ENCODE peak calls at places on chromosomes 13 and 19, in eight cellular contexts. L is OCI-LY7, J is foreskin fibroblast, I is heart right ventricle, O is BJ, Q is A673, X is fibroblast of the aortic adventitia, A is AG10803. T is an unnamed sample.

GRCh38 chr13:102869948-102870676 is 24.3 kb downstream of the ERCC5 start:
- DNase-seq in J (no peak), X (no peak), L (no peak), I (no peak), Q (no peak), O (no peak), A (no peak), T (no peak)

GRCh38 chr13:108408670-108409069 is 139.2 kb downstream of the TNFSF13B start:
- DNase-seq in I (no peak), X (no peak), A (no peak), O (no peak), Q (no peak), J (no peak), L (no peak), T (no peak)

GRCh38 chr19:5691930-5692784 is 2.1 kb downstream of the RPL36 start:
- DNase-seq in O (no peak), J (no peak), X (peak), I (no peak), L (peak), A (no peak), Q (no peak), T (peak)

GRCh38 chr13:109647046-109647445 is 139.3 kb downstream of the IRS2 start:
- DNase-seq in O (no peak), Q (peak), A (peak), X (peak), L (no peak), I (no peak), J (no peak), T (peak)

GRCh38 chr13:20475927-20476691 is 49.5 kb downstream of the CRYL1 start:
- DNase-seq in A (no peak), Q (no peak), L (no peak), J (no peak), I (no peak), O (no peak), X (no peak), T (no peak)

GRCh38 chr13:66009241-66009640 is 1220.9 kb downstream of the PCDH9 start:
- DNase-seq in O (no peak), Q (no peak), I (no peak), L (no peak), J (no peak), A (no peak), X (no peak), T (no peak)

GRCh38 chr19:1865172-1866010 is 2.0 kb upstream of the KLF16 start:
- DNase-seq in X (no peak), J (no peak), A (no peak), O (no peak), I (no peak), Q (no peak), L (no peak), T (no peak)

GRCh38 chr13:110408286-110408685 is 101.2 kb downstream of the COL4A2 start:
- DNase-seq in A (no peak), Q (no peak), O (no peak), L (no peak), I (no peak), X (no peak), J (no peak), T (peak)

GRCh38 chr19:32642771-32643170 is 32.2 kb downstream of the ANKRD27 start:
- DNase-seq in X (no peak), Q (no peak), O (no peak), J (no peak), I (no peak), A (no peak), L (no peak), T (no peak)

GRCh38 chr13:50126378-50127016 is 111.3 kb downstream of the KCNRG start:
- DNase-seq in L (peak), J (peak), I (no peak), A (peak), X (peak), O (no peak), Q (peak), T (peak)

GRCh38 chr13:63304497-63304896 is 1888.8 kb upstream of the PCDH20 start:
- DNase-seq in Q (no peak), A (no peak), L (no peak), J (no peak), O (no peak), X (no peak), I (no peak), T (no peak)

GRCh38 chr13:94020833-94021232 is 458.6 kb downstream of the DCT start:
- DNase-seq in O (no peak), J (peak), X (peak), A (no peak), L (no peak), I (no peak), Q (peak), T (peak)

GRCh38 chr19:16660763-16661479 is at the start of gene TMEM38A:
- DNase-seq in X (no peak), O (no peak), Q (peak), L (peak), I (peak), A (no peak), J (no peak), T (peak)

GRCh38 chr19:47363758-47364529 is 14.8 kb downstream of the DHX34 start:
- DNase-seq in Q (no peak), O (no peak), L (no peak), I (no peak), X (no peak), J (peak), A (peak), T (peak)

GRCh38 chr13:72314210-72314609 is 413.2 kb downstream of the MZT1 start:
- DNase-seq in X (no peak), O (no peak), L (no peak), Q (peak), J (no peak), A (no peak), I (no peak), T (no peak)

GRCh38 chr13:101092985-101093384 is 323.3 kb downstream of the NALCN start:
- DNase-seq in A (no peak), X (no peak), Q (peak), O (no peak), J (no peak), L (no peak), I (no peak), T (peak)

GRCh38 chr19:46133101-46133627 is 8.7 kb upstream of the IGFL3 start:
- DNase-seq in J (peak), O (peak), Q (peak), X (peak), A (peak), I (peak), L (no peak), T (peak)

GRCh38 chr19:48969276-48970138 is 4.4 kb downstream of the FTL start:
- DNase-seq in A (no peak), J (no peak), O (no peak), X (peak), Q (peak), I (no peak), L (peak), T (peak)

GRCh38 chr13:91767681-91768080 is 369.3 kb downstream of the GPC5 start:
- DNase-seq in A (no peak), Q (no peak), O (no peak), I (no peak), X (no peak), L (no peak), J (no peak), T (peak)

GRCh38 chr19:7522923-7523667 is 671 bp downstream of the MCOLN1 start:
- DNase-seq in L (no peak), O (no peak), Q (no peak), J (no peak), A (peak), I (no peak), X (peak), T (peak)

GRCh38 chr19:46350758-46351159 is 3.9 kb downstream of the PPP5C start:
- DNase-seq in J (no peak), I (no peak), X (no peak), A (no peak), Q (no peak), O (no peak), L (peak), T (no peak)

GRCh38 chr19:18437481-18438330 is at the start of gene ISYNA1:
- DNase-seq in Q (peak), O (no peak), I (peak), L (no peak), A (no peak), X (no peak), J (no peak), T (peak)

GRCh38 chr13:77952276-77952675 is 33.6 kb upstream of the EDNRB start:
- DNase-seq in X (no peak), L (no peak), Q (no peak), O (no peak), A (no peak), I (no peak), J (no peak), T (no peak)

GRCh38 chr19:45251452-45252354 is 632 bp downstream of the MARK4 start:
- DNase-seq in A (peak), X (peak), O (no peak), J (no peak), Q (no peak), I (no peak), L (peak), T (peak)

GRCh38 chr13:108082481-108082880 is 132.9 kb downstream of the LIG4 start:
- DNase-seq in I (no peak), Q (no peak), X (no peak), J (no peak), A (no peak), L (no peak), O (no peak), T (no peak)

GRCh38 chr19:13850910-13851753 is 25.8 kb upstream of the NANOS3 start:
- DNase-seq in I (peak), X (peak), Q (peak), L (no peak), A (peak), O (peak), J (peak), T (peak)

GRCh38 chr13:65966991-65967451 is 1263.1 kb downstream of the PCDH9 start:
- DNase-seq in X (peak), I (no peak), J (no peak), L (peak), Q (peak), O (no peak), A (peak), T (peak)

GRCh38 chr13:26422036-26422435 is 135.4 kb upstream of the WASF3 start:
- DNase-seq in Q (no peak), X (no peak), I (no peak), A (no peak), J (no peak), O (no peak), L (no peak), T (no peak)

GRCh38 chr13:41917641-41918040 is 43.3 kb downstream of the VWA8 start:
- DNase-seq in L (peak), I (no peak), Q (no peak), A (peak), X (peak), O (peak), J (peak), T (peak)

DNA sequence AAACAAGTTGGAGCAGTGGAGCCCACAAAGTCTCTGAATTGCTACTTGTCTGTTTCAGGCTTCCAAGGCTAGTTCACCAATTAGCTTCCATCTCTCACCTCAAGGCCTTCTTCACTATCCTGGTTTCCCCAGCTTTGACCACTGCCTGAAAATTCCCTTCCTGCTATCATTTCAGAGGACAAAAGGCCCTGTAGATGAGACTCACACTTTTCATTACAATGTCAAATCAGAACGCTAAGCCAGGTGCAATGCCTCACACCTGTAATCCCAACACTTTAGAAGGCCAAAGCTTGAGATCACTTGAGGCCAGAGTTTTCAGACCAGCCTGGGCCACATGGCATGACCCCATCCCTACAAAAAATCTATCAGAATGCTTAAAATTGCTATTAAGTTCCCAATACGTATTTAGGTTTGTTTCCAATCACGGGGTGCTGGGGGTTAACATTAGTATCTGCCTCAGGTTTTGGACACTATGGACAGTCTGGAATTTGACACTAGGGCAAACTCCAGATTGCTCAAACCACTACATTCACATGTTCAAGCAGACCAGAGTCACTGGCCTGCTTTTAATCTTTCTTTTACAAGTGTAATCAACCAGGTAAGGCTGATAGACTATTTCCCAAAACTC is 5.5 kb downstream of the TPT1 start:
- DNase-seq in L (no peak), X (peak), Q (no peak), O (no peak), I (no peak), J (no peak), A (no peak), T (peak)
- H3K4me3 ChIP-seq in L (no peak), X (no peak), Q (no peak), O (no peak), I (no peak), J (no peak), A (no peak), T (no peak)

GRCh38 chr19:677601-678380 is 1.6 kb downstream of the FSTL3 start:
- DNase-seq in Q (no peak), X (peak), L (peak), I (no peak), A (no peak), O (no peak), J (no peak), T (peak)
- H3K4me3 ChIP-seq in Q (no peak), X (peak), L (no peak), I (peak), A (peak), O (peak), J (peak), T (no peak)

GRCh38 chr19:3283246-3283751 is 58.8 kb downstream of the CELF5 start:
- DNase-seq in O (no peak), L (no peak), A (no peak), Q (no peak), I (no peak), J (no peak), X (no peak), T (no peak)

GRCh38 chr19:3285647-3286176 is 61.3 kb downstream of the CELF5 start:
- DNase-seq in O (no peak), L (no peak), J (no peak), I (no peak), X (no peak), Q (no peak), A (no peak), T (no peak)

GRCh38 chr19:3284759-3285646 is 60.5 kb downstream of the CELF5 start:
- DNase-seq in A (no peak), O (no peak), L (peak), J (peak), X (peak), Q (peak), I (no peak), T (peak)

GRCh38 chr19:3282564-3282963 is 58.1 kb downstream of the CELF5 start:
- DNase-seq in X (no peak), A (no peak), J (no peak), L (no peak), I (no peak), Q (no peak), O (no peak), T (no peak)

GRCh38 chr19:3283886-3284657 is 59.6 kb downstream of the CELF5 start:
- DNase-seq in A (no peak), I (no peak), Q (no peak), O (no peak), L (no peak), J (no peak), X (no peak), T (no peak)
- H3K4me3 ChIP-seq in A (no peak), I (no peak), Q (no peak), O (peak), L (no peak), J (no peak), X (no peak), T (no peak)

DNA sequence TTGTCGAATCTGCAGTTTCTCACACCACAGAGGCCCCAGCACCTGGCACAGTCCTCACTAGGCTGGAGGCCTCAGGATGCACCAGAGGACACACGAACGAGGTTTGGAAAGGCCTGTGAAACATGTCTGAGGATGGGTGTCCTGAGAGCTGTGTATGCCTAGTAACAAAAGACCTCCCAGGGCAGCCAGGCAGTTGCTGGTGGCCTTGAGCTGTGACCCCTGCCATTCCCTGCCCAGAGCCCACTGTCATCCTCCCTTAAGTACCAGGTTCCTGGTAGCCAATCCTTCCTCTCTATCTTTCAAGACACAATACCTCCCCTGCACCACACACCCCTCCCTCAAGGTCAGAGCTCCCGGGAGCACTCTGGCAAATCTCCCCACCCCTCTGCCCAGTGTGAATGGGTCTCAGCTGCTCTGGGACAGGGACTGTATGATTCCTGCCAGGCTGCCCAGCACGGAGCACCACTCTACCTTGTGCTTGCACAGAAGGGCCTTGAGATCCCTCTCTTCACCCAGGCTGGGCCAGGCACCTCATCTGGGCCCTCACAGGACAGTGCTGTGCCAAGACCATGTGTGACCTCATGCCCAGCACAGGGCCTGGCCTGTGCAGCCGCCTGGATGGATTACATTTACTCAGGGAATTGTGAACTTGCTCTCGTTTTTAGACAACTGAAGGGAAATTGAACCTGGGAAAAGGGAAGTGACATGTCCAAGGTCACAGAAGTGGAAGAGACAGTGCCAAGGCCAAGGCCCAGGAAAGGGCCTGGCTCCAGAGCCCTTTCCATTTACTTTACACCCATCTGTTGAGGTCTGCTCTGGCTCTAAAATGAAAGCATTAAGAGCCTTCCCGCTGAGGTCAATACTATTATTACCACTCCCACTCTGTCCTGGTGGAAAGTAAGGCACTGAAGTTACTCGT is 2.2 kb downstream of the ZNF787 start:
- DNase-seq in Q (no peak), I (no peak), A (no peak), L (no peak), O (no peak), J (no peak), X (no peak), T (no peak)
- H3K4me3 ChIP-seq in Q (peak), I (peak), A (peak), L (peak), O (peak), J (no peak), X (peak), T (peak)

GRCh38 chr19:35000338-35000646 is 169 bp downstream of the GRAMD1A start:
- DNase-seq in L (no peak), Q (no peak), J (no peak), A (no peak), I (no peak), X (no peak), O (no peak), T (no peak)
- H3K4me3 ChIP-seq in L (peak), Q (peak), J (peak), A (peak), I (peak), X (peak), O (peak), T (peak)

GRCh38 chr19:11204076-11204602 is 6.8 kb upstream of the KANK2 start:
- DNase-seq in J (no peak), L (no peak), A (no peak), O (no peak), X (no peak), I (no peak), Q (no peak), T (no peak)

GRCh38 chr19:11200931-11201330 is 3.6 kb upstream of the KANK2 start:
- DNase-seq in A (no peak), L (no peak), X (no peak), Q (no peak), O (no peak), I (no peak), J (no peak), T (no peak)

GRCh38 chr19:11203194-11204075 is 6.1 kb upstream of the KANK2 start:
- DNase-seq in I (peak), O (peak), Q (peak), X (peak), J (peak), L (peak), A (peak), T (peak)

GRCh38 chr19:11201791-11202190 is 4.4 kb upstream of the KANK2 start:
- DNase-seq in L (no peak), I (no peak), O (no peak), J (no peak), Q (no peak), A (no peak), X (no peak), T (no peak)

GRCh38 chr19:11202488-11203193 is 5.3 kb upstream of the KANK2 start:
- DNase-seq in Q (no peak), L (no peak), X (no peak), O (no peak), J (no peak), I (no peak), A (no peak), T (no peak)
- H3K4me3 ChIP-seq in Q (no peak), L (no peak), X (no peak), O (no peak), J (no peak), I (no peak), A (no peak), T (no peak)

DNA sequence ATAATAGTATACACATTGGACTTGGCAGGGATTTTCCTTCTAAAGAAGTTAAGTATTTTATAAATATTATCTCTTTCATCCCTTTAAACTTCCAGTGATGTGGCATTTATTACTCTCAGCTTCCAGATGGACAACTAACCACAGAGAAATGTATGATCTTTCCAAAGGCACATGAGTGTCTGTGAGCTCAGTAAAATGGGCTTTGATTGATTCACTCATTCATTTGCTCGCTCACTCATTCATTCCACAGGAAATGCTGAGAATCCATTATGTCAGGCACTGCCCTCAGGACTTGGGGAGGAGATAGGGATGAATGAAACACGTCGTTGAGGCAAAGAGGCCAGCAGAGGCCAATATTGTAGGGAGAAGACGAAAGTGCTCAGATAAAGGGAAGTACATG is 359.4 kb downstream of the EFNB2 start:
- DNase-seq in X (no peak), L (no peak), O (peak), I (no peak), J (peak), A (peak), Q (no peak), T (peak)
- H3K4me3 ChIP-seq in X (no peak), L (no peak), O (no peak), I (no peak), J (no peak), A (peak), Q (no peak), T (peak)

T was measured in mesenchymal stem cell.